ENCODE peak calls at places on chromosomes 13 and 19, in nine cellular contexts. A is psoas muscle, I is transverse colon, F is pancreas, B is NT2/D1, O is IMR-90, V is cardiac muscle cell, H is endodermal cell, R is lung. D is an unnamed sample. For H3K4me1, the result is how much of the 10 kb centered on the place peaks cover.

GRCh38 chr19:1064661-1065605 is 2.0 kb upstream of the ARHGAP45 start:
- DNase-seq in A (peak), O (peak), B (no peak), V (peak), H (peak), R (peak), I (peak), F (no peak), D (peak)

GRCh38 chr19:41646589-41647204 is 19.8 kb upstream of the CEACAM4 start:
- DNase-seq in F (no peak), O (no peak), H (peak), R (no peak), A (no peak), I (no peak), B (peak), V (peak), D (no peak)

GRCh38 chr13:85638815-85639393 is 160.3 kb downstream of the SLITRK6 start:
- DNase-seq in R (no peak), F (no peak), I (no peak), A (no peak), V (no peak), O (no peak), H (peak), B (no peak), D (no peak)

GRCh38 chr19:1725100-1726064 is 27.9 kb upstream of the ONECUT3 start:
- DNase-seq in B (no peak), O (peak), V (peak), R (no peak), A (peak), H (peak), I (peak), F (peak), D (peak)

GRCh38 chr13:44111701-44112100 is 232.0 kb downstream of the LACC1 start:
- DNase-seq in B (no peak), I (no peak), F (no peak), O (no peak), A (no peak), V (no peak), R (no peak), H (no peak), D (no peak)

GRCh38 chr19:37719111-37719926 is at the start of gene ZNF607:
- DNase-seq in V (peak), F (peak), R (peak), H (peak), A (peak), O (peak), I (peak), B (peak), D (peak)

GRCh38 chr19:3543150-3544053 is 4.4 kb downstream of the TEKTIP1 start:
- DNase-seq in O (no peak), V (no peak), F (no peak), H (no peak), I (no peak), A (peak), R (no peak), B (no peak), D (no peak)

GRCh38 chr19:15464394-15465385 is at the start of gene RASAL3:
- DNase-seq in V (peak), F (no peak), A (no peak), I (peak), O (no peak), H (peak), B (no peak), R (no peak), D (no peak)

GRCh38 chr13:112943309-112944125 is 25.5 kb upstream of the MCF2L start:
- DNase-seq in I (peak), V (peak), O (peak), A (peak), F (peak), R (no peak), B (peak), H (peak), D (peak)

GRCh38 chr13:27290715-27291114 is 20.1 kb downstream of the RASL11A start:
- DNase-seq in F (no peak), I (no peak), A (no peak), V (no peak), O (no peak), B (no peak), R (no peak), H (peak), D (no peak)

GRCh38 chr13:24630121-24630520 is 50.1 kb upstream of the ATP12A start:
- DNase-seq in B (no peak), R (no peak), O (no peak), I (no peak), V (no peak), H (peak), F (no peak), A (no peak), D (no peak)

GRCh38 chr19:5352229-5352763 is 11.7 kb upstream of the PTPRS start:
- DNase-seq in H (peak), F (no peak), V (peak), I (no peak), R (no peak), A (no peak), B (no peak), O (peak), D (no peak)

GRCh38 chr19:14061751-14062557 is at the start of gene PALM3:
- DNase-seq in B (no peak), O (no peak), V (no peak), I (peak), A (no peak), F (peak), R (peak), H (no peak), D (no peak)

GRCh38 chr13:50125556-50126377 is 110.5 kb downstream of the KCNRG start:
- DNase-seq in I (peak), O (peak), V (peak), F (peak), B (no peak), R (peak), A (peak), H (peak), D (peak)
- H3K4me1 ChIP-seq in I (under half), O (under half), V (under half), F (under half), B (under half), R (under half), A (under half), H (under half), D (under half)

GRCh38 chr19:11558881-11559828 is at the start of gene ELOF1:
- DNase-seq in F (peak), A (peak), O (peak), B (peak), V (peak), R (peak), I (peak), H (peak), D (peak)

GRCh38 chr19:11560404-11560988 is 1.5 kb upstream of the ELOF1 start:
- DNase-seq in H (peak), B (peak), R (peak), I (peak), A (no peak), F (no peak), O (peak), V (peak), D (peak)

GRCh38 chr19:11554160-11554559 is 4.9 kb downstream of the ELOF1 start:
- DNase-seq in V (no peak), R (no peak), B (no peak), H (no peak), I (peak), A (no peak), F (no peak), O (no peak), D (no peak)

GRCh38 chr19:11555246-11555645 is 3.8 kb downstream of the ELOF1 start:
- DNase-seq in F (no peak), V (no peak), R (no peak), A (no peak), I (no peak), O (no peak), B (no peak), H (no peak), D (no peak)

GRCh38 chr19:11556634-11557420 is 2.2 kb downstream of the ELOF1 start:
- DNase-seq in F (no peak), O (no peak), V (no peak), I (no peak), B (no peak), R (no peak), A (no peak), H (no peak), D (no peak)
- H3K4me1 ChIP-seq in F (under half), O (under half), V (under half), I (under half), B (under half), R (under half), A (under half), H (under half), D (under half)

GRCh38 chr13:102688306-102688973 is 6.4 kb downstream of the METTL21C start:
- DNase-seq in V (no peak), A (no peak), H (peak), R (no peak), O (no peak), F (no peak), B (no peak), I (no peak), D (no peak)
- H3K4me1 ChIP-seq in V (under half), A (under half), H (under half), R (under half), O (under half), F (under half), B (under half), I (under half), D (under half)

GRCh38 chr19:55640577-55641375 is at the start of gene ZNF580:
- DNase-seq in I (peak), V (peak), H (peak), R (peak), A (peak), O (peak), B (no peak), F (peak), D (peak)

GRCh38 chr19:55641376-55642152 is 762 bp downstream of the ZNF580 start:
- DNase-seq in O (peak), B (no peak), A (no peak), H (no peak), F (peak), V (peak), R (no peak), I (no peak), D (peak)

GRCh38 chr19:55638864-55639359 is 1.9 kb upstream of the ZNF580 start:
- DNase-seq in H (peak), B (no peak), R (no peak), F (peak), O (peak), A (peak), V (peak), I (no peak), D (no peak)

GRCh38 chr19:55642153-55643002 is 1.1 kb upstream of the ZNF581 start:
- DNase-seq in V (peak), O (no peak), I (peak), H (peak), B (no peak), F (peak), A (no peak), R (no peak), D (no peak)

GRCh38 chr19:55640043-55640576 is 692 bp upstream of the ZNF580 start:
- DNase-seq in V (peak), F (peak), H (peak), I (peak), A (peak), O (peak), R (peak), B (no peak), D (peak)
- H3K4me1 ChIP-seq in V (under half), F (under half), H (under half), I (half or more), A (half or more), O (under half), R (under half), B (under half), D (half or more)

GRCh38 chr13:51728972-51729371 is 75.0 kb downstream of the DHRS12 start:
- DNase-seq in A (no peak), H (no peak), V (peak), B (no peak), F (no peak), R (no peak), I (no peak), O (peak), D (no peak)
- H3K4me1 ChIP-seq in A (under half), H (under half), V (under half), B (under half), F (half or more), R (under half), I (under half), O (under half), D (under half)

DNA sequence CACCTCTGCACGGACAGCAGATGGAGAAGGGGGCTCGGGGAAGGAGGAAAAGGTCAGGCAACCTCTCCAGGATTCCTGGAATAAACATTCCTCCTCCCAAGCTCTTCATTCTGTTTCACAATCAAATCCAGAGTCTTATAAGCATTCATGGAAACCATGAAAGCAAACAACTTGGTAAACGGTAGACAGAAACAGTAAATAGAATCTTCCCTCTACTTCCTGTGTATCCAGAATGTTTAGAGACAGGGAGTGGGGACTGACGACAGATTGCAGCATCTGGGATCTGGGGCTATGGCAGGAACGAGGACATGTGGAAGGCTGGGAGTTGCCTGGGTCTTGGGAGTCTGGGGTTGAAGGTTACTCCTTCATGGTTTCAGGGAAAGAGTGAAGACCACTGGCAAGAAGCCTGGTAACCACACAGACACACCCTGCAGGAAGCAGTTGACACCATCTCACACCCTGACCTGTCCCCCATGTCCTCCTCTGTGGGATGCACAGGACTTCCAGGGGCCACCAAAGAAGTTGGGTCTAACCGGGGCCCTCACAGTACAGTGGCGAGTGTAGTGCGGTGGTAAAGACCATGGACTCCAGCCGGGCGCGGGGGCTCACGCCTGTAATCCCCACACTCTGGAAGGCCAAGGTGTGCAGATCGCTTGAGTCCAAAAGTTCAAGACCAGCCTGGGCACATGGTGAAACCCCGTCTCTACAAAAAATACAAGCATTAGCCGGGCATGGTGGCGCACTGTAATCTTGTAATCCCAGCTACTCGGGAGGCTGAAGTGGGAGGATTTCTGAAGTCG is 10.7 kb upstream of the FFAR2 start:
- DNase-seq in F (no peak), I (peak), R (no peak), A (no peak), V (no peak), O (no peak), B (no peak), H (no peak), D (no peak)
- H3K4me1 ChIP-seq in F (under half), I (under half), R (under half), A (under half), V (under half), O (under half), B (under half), H (under half), D (under half)

GRCh38 chr13:114112231-114112825 is 20.1 kb downstream of the RASA3 start:
- DNase-seq in V (no peak), F (no peak), O (peak), H (peak), I (peak), B (no peak), R (no peak), A (peak), D (peak)

GRCh38 chr13:114115796-114116195 is 16.6 kb downstream of the RASA3 start:
- DNase-seq in F (no peak), I (peak), R (no peak), H (no peak), A (no peak), V (no peak), B (no peak), O (no peak), D (peak)

GRCh38 chr13:114112826-114113322 is 19.5 kb downstream of the RASA3 start:
- DNase-seq in F (no peak), H (peak), B (no peak), O (no peak), I (peak), R (no peak), V (no peak), A (peak), D (no peak)

GRCh38 chr13:114115191-114115671 is 17.2 kb downstream of the RASA3 start:
- DNase-seq in B (no peak), V (peak), R (no peak), I (peak), A (peak), O (peak), H (peak), F (no peak), D (peak)

DNA sequence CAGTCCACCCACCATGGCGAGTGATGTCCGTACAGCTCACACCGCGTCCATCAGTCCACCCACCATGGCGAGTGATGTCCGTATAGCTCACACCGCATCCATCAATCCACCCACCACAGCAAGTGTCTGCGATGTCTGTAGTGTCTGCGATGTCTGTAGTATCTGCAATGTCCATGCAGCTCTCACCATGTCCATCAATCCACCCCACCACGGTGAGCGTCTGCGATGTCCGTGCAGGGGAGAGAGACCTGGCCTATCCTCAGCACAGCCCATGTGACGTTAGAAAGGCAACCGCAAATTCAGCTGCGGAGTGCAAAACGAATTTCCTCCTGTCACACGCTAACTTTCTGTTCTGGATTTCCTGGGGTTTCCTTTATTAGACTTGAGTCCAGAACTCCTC is 18.5 kb downstream of the RASA3 start:
- DNase-seq in V (no peak), B (no peak), I (no peak), O (no peak), H (peak), A (no peak), R (no peak), F (no peak), D (no peak)
- H3K4me1 ChIP-seq in V (under half), B (under half), I (half or more), O (half or more), H (under half), A (half or more), R (under half), F (under half), D (under half)

DNA sequence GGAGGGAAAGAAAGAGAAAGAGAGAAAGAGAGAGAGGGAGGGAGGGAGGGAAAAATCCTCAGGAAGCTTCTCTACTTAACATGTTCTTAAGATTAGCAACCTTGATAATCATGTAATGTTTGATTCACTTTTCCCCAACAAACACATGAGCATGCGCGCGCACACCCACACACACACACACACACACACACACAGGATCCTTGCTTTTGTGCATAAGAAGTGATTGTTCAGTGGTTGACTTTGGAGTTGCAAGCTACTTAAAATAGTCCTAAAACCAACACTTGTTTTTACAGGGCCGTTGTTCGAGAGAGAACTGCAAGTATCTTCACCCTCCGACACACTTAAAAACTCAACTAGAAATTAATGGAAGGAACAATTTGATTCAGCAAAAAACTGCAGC is 100.0 kb upstream of the RAP2A start:
- DNase-seq in A (no peak), H (no peak), O (no peak), B (no peak), I (no peak), F (no peak), V (no peak), R (no peak), D (no peak)
- H3K4me1 ChIP-seq in A (under half), H (under half), O (under half), B (under half), I (under half), F (under half), V (under half), R (under half), D (under half)